ENCODE peak calls at places on chromosomes 12 and 14, in six cellular contexts. Z is cardiac fibroblast, P is testis, Q is NCI-H748 treated with DMSO at 0.1 percent for 48 hours, V is KG1, C is HT-29. J is an unnamed sample.

GRCh38 chr14:46048127-46048526 is 603.5 kb downstream of the RPL10L start:
- DNase-seq in Z (peak), C (peak), V (no peak), Q (no peak), P (peak), J (no peak)

GRCh38 chr12:75660107-75660530 is 148.7 kb upstream of the KRR1 start:
- DNase-seq in C (peak), P (no peak), Q (no peak), V (no peak), Z (peak), J (no peak)

GRCh38 chr12:77339610-77340009 is 274.2 kb upstream of the E2F7 start:
- DNase-seq in C (no peak), V (no peak), Q (no peak), P (no peak), Z (peak), J (no peak)

GRCh38 chr14:57383125-57383524 is 7.3 kb upstream of the NAA30 start:
- DNase-seq in Q (no peak), V (no peak), P (no peak), Z (no peak), C (no peak), J (no peak)

GRCh38 chr14:88919502-88919901 is 95.1 kb downstream of the TTC8 start:
- DNase-seq in P (no peak), V (no peak), Q (no peak), Z (no peak), C (peak), J (no peak)

GRCh38 chr12:122394626-122395194 is 27.8 kb downstream of the CLIP1 start:
- DNase-seq in V (no peak), Q (no peak), C (no peak), P (no peak), Z (peak), J (no peak)

GRCh38 chr12:124394462-124395128 is 99.7 kb downstream of the RFLNA start:
- DNase-seq in V (no peak), P (peak), C (no peak), Z (no peak), Q (no peak), J (no peak)

GRCh38 chr12:25121916-25122315 is 73.0 kb downstream of the DNAI7 start:
- DNase-seq in Q (no peak), V (no peak), P (no peak), Z (peak), C (no peak), J (no peak)

GRCh38 chr14:87073880-87074570 is 919.0 kb downstream of the GALC start:
- DNase-seq in Z (no peak), V (no peak), P (no peak), Q (no peak), C (no peak), J (no peak)

GRCh38 chr14:92471919-92472318 is 41.7 kb upstream of the RIN3 start:
- DNase-seq in P (peak), Q (no peak), Z (peak), V (no peak), C (peak), J (no peak)

GRCh38 chr14:61588419-61588901 is 106.9 kb upstream of the HIF1A start:
- DNase-seq in C (no peak), Z (peak), V (no peak), P (peak), Q (no peak), J (no peak)

GRCh38 chr12:124742702-124743101 is 121.0 kb downstream of the SCARB1 start:
- DNase-seq in P (no peak), V (no peak), C (no peak), Q (no peak), Z (no peak), J (no peak)

GRCh38 chr14:74951443-74952194 is 3.8 kb downstream of the PGF start:
- DNase-seq in Z (no peak), C (no peak), V (no peak), P (no peak), Q (no peak), J (no peak)